ENCODE peak calls at places on chromosome 19, in six cellular contexts. X is HepG2, L is endothelial cell of umbilical vein, J is K562, W is NB4, E is GM12878. A is an unnamed sample.

GRCh38 chr19:10393137-10393536 is 10.2 kb downstream of the CDC37 start:
- DNase-seq in X (no peak), L (no peak), J (no peak), W (no peak), E (no peak), A (no peak)

GRCh38 chr19:19514215-19514633 is 1.1 kb downstream of the TSSK6 start:
- DNase-seq in X (no peak), L (peak), J (no peak), W (no peak), E (no peak), A (no peak)

GRCh38 chr19:52188822-52189744 is 769 bp upstream of the PPP2R1A start:
- DNase-seq in X (no peak), L (no peak), J (no peak), W (no peak), E (no peak), A (peak)

GRCh38 chr19:38867176-38867780 is 10.8 kb downstream of the RINL start:
- DNase-seq in X (no peak), L (no peak), J (no peak), W (no peak), E (no peak), A (no peak)

GRCh38 chr19:55117063-55117635 is 288 bp downstream of the PPP1R12C start:
- DNase-seq in X (no peak), L (no peak), J (peak), W (peak), E (no peak), A (no peak)

GRCh38 chr19:4191044-4191443 is 8.6 kb downstream of the ANKRD24 start:
- DNase-seq in X (no peak), L (no peak), J (no peak), W (no peak), E (no peak), A (no peak)

GRCh38 chr19:44356383-44357111 is at the start of gene ZNF112:
- DNase-seq in X (peak), L (peak), J (peak), W (no peak), E (peak), A (peak)

GRCh38 chr19:29810504-29810871 is 1.3 kb upstream of the CCNE1 start:
- DNase-seq in X (no peak), L (no peak), J (peak), W (peak), E (no peak), A (peak)

GRCh38 chr19:38262585-38263268 is 1.6 kb upstream of the SPINT2 start:
- DNase-seq in X (no peak), L (no peak), J (no peak), W (no peak), E (no peak), A (no peak)

GRCh38 chr19:1773173-1773572 is 19.9 kb downstream of the ONECUT3 start:
- DNase-seq in X (no peak), L (no peak), J (peak), W (no peak), E (no peak), A (no peak)

GRCh38 chr19:17385878-17386611 is 8.0 kb downstream of the CCDC194 start:
- DNase-seq in X (peak), L (peak), J (peak), W (peak), E (no peak), A (peak)

GRCh38 chr19:3710265-3710812 is 2.2 kb downstream of the TJP3 start:
- DNase-seq in X (peak), L (no peak), J (peak), W (peak), E (no peak), A (peak)

GRCh38 chr19:2476451-2477140 is 669 bp downstream of the GADD45B start:
- DNase-seq in X (no peak), L (peak), J (no peak), W (peak), E (no peak), A (no peak)

GRCh38 chr19:33492951-33493350 is 28.6 kb downstream of the PEPD start:
- DNase-seq in X (no peak), L (no peak), J (no peak), W (no peak), E (no peak), A (no peak)

GRCh38 chr19:40090256-40091204 is at the start of gene ZNF780A:
- DNase-seq in X (peak), L (peak), J (peak), W (peak), E (peak), A (peak)

GRCh38 chr19:4914736-4915501 is 5.6 kb downstream of the UHRF1 start:
- DNase-seq in X (no peak), L (peak), J (peak), W (no peak), E (no peak), A (peak)

GRCh38 chr19:16470911-16471811 is 609 bp downstream of the EPS15L1 start:
- DNase-seq in X (no peak), L (peak), J (peak), W (peak), E (no peak), A (no peak)

GRCh38 chr19:7515471-7516226 is at the start of gene ZNF358:
- DNase-seq in X (peak), L (peak), J (peak), W (peak), E (no peak), A (peak)

GRCh38 chr19:21910318-21910717 is 74.3 kb upstream of the ZNF43 start:
- DNase-seq in X (no peak), L (no peak), J (no peak), W (no peak), E (no peak), A (no peak)

GRCh38 chr19:15332311-15332996 is at the start of gene BRD4:
- DNase-seq in X (no peak), L (peak), J (peak), W (peak), E (no peak), A (peak)

GRCh38 chr19:14015454-14016035 is 9.4 kb upstream of the RFX1 start:
- DNase-seq in X (peak), L (no peak), J (peak), W (no peak), E (peak), A (no peak)

GRCh38 chr19:4035018-4035566 is 27.6 kb downstream of the PIAS4 start:
- DNase-seq in X (no peak), L (no peak), J (no peak), W (no peak), E (no peak), A (no peak)

GRCh38 chr19:23222998-23223652 is 27.1 kb downstream of the ZNF724 start:
- DNase-seq in X (peak), L (no peak), J (no peak), W (peak), E (no peak), A (no peak)
- TF ChIP-seq MYC in X (no peak), L (no peak), J (no peak), W (no peak), E (no peak), A (no peak)

GRCh38 chr19:49155005-49155826 is at the start of gene HRC:
- DNase-seq in X (peak), L (no peak), J (peak), W (no peak), E (no peak), A (no peak)

GRCh38 chr19:49160450-49161189 is 3.0 kb downstream of the TRPM4 start:
- DNase-seq in X (no peak), L (no peak), J (no peak), W (no peak), E (no peak), A (no peak)

GRCh38 chr19:49154279-49154678 is 917 bp downstream of the HRC start:
- DNase-seq in X (no peak), L (no peak), J (no peak), W (no peak), E (no peak), A (no peak)

GRCh38 chr19:49155830-49156346 is 692 bp upstream of the HRC start:
- DNase-seq in X (no peak), L (no peak), J (peak), W (no peak), E (no peak), A (no peak)

DNA sequence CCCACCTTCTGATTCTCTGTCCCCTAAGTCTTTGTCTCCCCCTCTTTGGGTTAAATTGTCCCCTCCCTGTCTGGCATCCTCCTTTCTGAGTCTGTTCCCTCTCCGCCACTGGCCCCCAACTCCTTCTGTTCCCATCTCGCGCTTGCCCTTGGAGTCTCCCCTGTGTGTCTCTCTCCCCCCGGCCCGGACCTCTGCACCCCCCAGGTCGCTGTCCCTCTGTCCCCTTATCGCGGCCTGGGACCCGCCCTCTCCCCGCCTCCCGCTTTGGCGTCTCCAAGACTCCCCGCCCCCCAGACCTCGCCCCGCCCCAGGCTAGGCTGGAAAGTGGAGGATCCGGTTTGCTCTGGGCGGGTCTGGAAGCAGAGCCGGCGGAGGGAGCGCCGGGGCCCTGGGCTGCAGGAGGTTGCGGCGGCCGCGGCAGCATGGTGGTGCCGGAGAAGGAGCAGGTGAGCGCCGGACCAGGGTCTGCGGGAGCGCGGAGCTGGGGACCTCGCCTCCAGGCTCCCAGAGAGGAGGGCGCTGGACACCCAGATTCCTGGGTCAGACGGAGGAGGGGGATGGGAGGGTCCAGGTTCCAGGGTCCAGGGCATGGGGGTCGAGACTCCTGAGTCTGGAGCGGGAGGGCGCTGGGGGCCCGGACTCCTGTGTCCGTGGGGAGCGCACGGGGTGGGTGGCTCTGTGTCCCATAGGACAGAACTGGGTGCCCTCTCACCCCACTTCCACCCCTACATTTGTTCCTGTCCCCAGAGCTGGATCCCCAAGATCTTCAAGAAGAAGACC is at the start of gene TRPM4:
- DNase-seq in X (peak), L (peak), J (peak), W (peak), E (no peak), A (peak)
- TF ChIP-seq MYC in X (peak), L (no peak), J (peak), W (no peak), E (no peak), A (peak)

GRCh38 chr19:11480081-11480926 is 542 bp downstream of the ELAVL3 start:
- DNase-seq in X (no peak), L (no peak), J (no peak), W (peak), E (no peak), A (no peak)

GRCh38 chr19:11478167-11479089 is 2.4 kb downstream of the ELAVL3 start:
- DNase-seq in X (no peak), L (no peak), J (peak), W (no peak), E (no peak), A (no peak)

GRCh38 chr19:11480927-11481776 is at the start of gene ELAVL3:
- DNase-seq in X (no peak), L (no peak), J (no peak), W (no peak), E (no peak), A (no peak)

GRCh38 chr19:11479090-11479469 is 1.8 kb downstream of the ELAVL3 start:
- DNase-seq in X (no peak), L (no peak), J (no peak), W (no peak), E (no peak), A (no peak)

GRCh38 chr19:11479470-11480080 is 1.3 kb downstream of the ELAVL3 start:
- DNase-seq in X (peak), L (no peak), J (peak), W (no peak), E (no peak), A (no peak)
- TF ChIP-seq MYC in X (no peak), L (no peak), J (peak), W (no peak), E (no peak), A (no peak)

GRCh38 chr19:50639121-50640112 is at the start of gene SYT3:
- DNase-seq in X (no peak), L (no peak), J (peak), W (peak), E (no peak), A (peak)
- TF ChIP-seq MYC in X (no peak), L (no peak), J (peak), W (no peak), E (no peak), A (no peak)

DNA sequence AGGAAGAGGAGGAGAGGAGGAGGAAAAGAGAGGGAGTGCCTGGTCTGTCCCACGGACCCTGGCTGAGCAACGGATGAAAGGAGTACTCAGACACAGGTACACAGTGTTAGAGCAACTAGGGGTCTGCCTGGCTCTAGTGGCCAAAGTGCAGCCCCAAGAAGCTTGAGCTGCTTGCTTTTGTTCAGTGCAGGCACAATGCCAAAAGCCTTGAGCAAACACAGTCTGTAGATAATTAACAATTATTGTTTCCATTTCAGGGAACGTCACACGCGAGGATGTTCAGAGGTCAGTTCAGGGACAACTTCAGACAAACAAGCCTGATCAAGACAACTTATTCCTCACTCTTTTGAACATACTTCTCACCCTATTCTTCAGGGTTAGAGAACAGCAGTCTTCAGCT is 32.2 kb upstream of the ZNF726 start:
- DNase-seq in X (peak), L (no peak), J (no peak), W (peak), E (no peak), A (no peak)
- TF ChIP-seq MYC in X (no peak), L (no peak), J (no peak), W (no peak), E (no peak), A (no peak)

A was measured in A549.